ENCODE peak calls at places on chromosomes 4 and X, in four cellular contexts. Q, O, A and H are unnamed samples.

GRCh38 chrX:84477114-84477513 is 25.1 kb downstream of the HDX start:
- DNase-seq in A (no peak), Q (no peak), O (no peak), H (no peak)

GRCh38 chrX:152904151-152905080 is 6.5 kb downstream of the ZNF185 start:
- DNase-seq in A (peak), O (peak), Q (peak), H (peak)

GRCh38 chr4:93659629-93660028 is 168.9 kb upstream of the ATOH1 start:
- DNase-seq in Q (no peak), A (no peak), O (peak), H (no peak)

GRCh38 chr4:49058306-49058705 is 72.2 kb downstream of the CWH43 start:
- DNase-seq in Q (no peak), A (no peak), O (no peak), H (no peak)

GRCh38 chr4:100317032-100317864 is 127.0 kb upstream of the DDIT4L start:
- DNase-seq in A (no peak), O (no peak), Q (no peak), H (no peak)

GRCh38 chr4:8515316-8516060 is 64.7 kb upstream of the GPR78 start:
- DNase-seq in Q (no peak), O (peak), A (no peak), H (no peak)

GRCh38 chr4:105909699-105910340 is 14.5 kb downstream of the NPNT start:
- DNase-seq in Q (no peak), O (peak), A (no peak), H (no peak)

GRCh38 chrX:123408856-123409737 is 225.0 kb downstream of the GRIA3 start:
- DNase-seq in Q (no peak), O (peak), A (no peak), H (no peak)

GRCh38 chrX:148499638-148500427 is 584 bp upstream of the AFF2 start:
- DNase-seq in Q (no peak), O (no peak), A (no peak), H (no peak)

GRCh38 chr4:124151031-124151430 is 561.5 kb downstream of the ANKRD50 start:
- DNase-seq in O (no peak), Q (no peak), A (no peak), H (no peak)

GRCh38 chr4:94957030-94957429 is 199.3 kb downstream of the BMPR1B start:
- DNase-seq in O (no peak), Q (no peak), A (no peak), H (no peak)

GRCh38 chr4:76969941-76970529 is 20.5 kb downstream of the SEPTIN11 start:
- DNase-seq in A (no peak), O (no peak), Q (no peak), H (no peak)

GRCh38 chr4:186723207-186724047 is at the start of gene FAT1:
- DNase-seq in O (peak), Q (no peak), A (peak), H (no peak)

GRCh38 chr4:157221895-157222763 is 1.6 kb downstream of the GRIA2 start:
- DNase-seq in Q (no peak), O (peak), A (no peak), H (no peak)

GRCh38 chr4:156956359-156956758 is 15.2 kb downstream of the PDGFC start:
- DNase-seq in Q (no peak), A (no peak), O (no peak), H (no peak)

GRCh38 chrX:53357799-53358530 is 64.5 kb downstream of the SMC1A start:
- DNase-seq in O (peak), A (no peak), Q (no peak), H (no peak)

GRCh38 chr4:13984996-13985780 is 357.7 kb upstream of the BOD1L1 start:
- DNase-seq in Q (no peak), O (peak), A (peak), H (no peak)

GRCh38 chr4:122356317-122356818 is 22.4 kb upstream of the ADAD1 start:
- DNase-seq in O (no peak), Q (no peak), A (no peak), H (no peak)

GRCh38 chr4:26197018-26197779 is 123.6 kb upstream of the RBPJ start:
- DNase-seq in Q (peak), A (peak), O (peak), H (peak)

GRCh38 chr4:138838251-138838650 is 177.3 kb upstream of the NOCT start:
- DNase-seq in O (no peak), Q (no peak), A (no peak), H (no peak)

GRCh38 chr4:119729815-119730643 is 101.4 kb upstream of the PDE5A start:
- DNase-seq in A (peak), Q (no peak), O (peak), H (no peak)

GRCh38 chrX:54695231-54695630 is 102.8 kb downstream of the ITIH6 start:
- DNase-seq in A (peak), O (peak), Q (no peak), H (no peak)

GRCh38 chr4:13164783-13165371 is 319.3 kb downstream of the RAB28 start:
- DNase-seq in A (no peak), Q (no peak), O (no peak), H (no peak)

GRCh38 chrX:45758319-45758718 is 557.6 kb upstream of the DIPK2B start:
- DNase-seq in O (peak), Q (peak), A (peak), H (peak)